ENCODE peak calls at places on chromosomes 5 and 9, in six cellular contexts. K is sigmoid colon, T is H1, W is suprapubic skin, M is stomach, P is endothelial cell of umbilical vein. B is an unnamed sample.

GRCh38 chr5:172114875-172115422 is 73.1 kb downstream of the STK10 start:
- DNase-seq in W (no peak), K (no peak), T (no peak), P (no peak), M (peak; percentile 43), B (no peak)

GRCh38 chr9:16591092-16591491 is 279.4 kb downstream of the BNC2 start:
- DNase-seq in K (no peak), T (no peak), M (no peak), W (no peak), P (no peak), B (no peak)

GRCh38 chr9:134187821-134188420 is 23.6 kb upstream of the RNU6ATAC start:
- DNase-seq in W (peak; percentile 79), K (peak; percentile 55), P (no peak), T (no peak), M (no peak), B (no peak)

GRCh38 chr5:95712347-95712958 is 18.7 kb upstream of the RHOBTB3 start:
- DNase-seq in W (no peak), P (peak; percentile 49), K (no peak), T (no peak), M (no peak), B (peak; percentile 56)

GRCh38 chr5:93995126-93995621 is 253.8 kb upstream of the POU5F2 start:
- DNase-seq in W (no peak), M (no peak), P (no peak), T (no peak), K (no peak), B (no peak)

GRCh38 chr5:178554311-178554710 is 35.9 kb downstream of the COL23A1 start:
- DNase-seq in T (no peak), K (no peak), W (no peak), P (no peak), M (no peak), B (no peak)

GRCh38 chr5:435156-435790 is 7.7 kb upstream of the EXOC3 start:
- DNase-seq in K (peak; percentile 53), W (peak; percentile 69), P (no peak), M (no peak), T (no peak), B (no peak)

GRCh38 chr9:88949425-88949824 is 41.8 kb upstream of the S1PR3 start:
- DNase-seq in K (peak; percentile 78), P (peak; percentile 81), W (no peak), T (no peak), M (peak; percentile 30), B (no peak)

GRCh38 chr5:88671808-88672499 is 211.0 kb downstream of the MEF2C start:
- DNase-seq in M (no peak), T (no peak), K (no peak), W (no peak), P (no peak), B (no peak)

GRCh38 chr5:133663380-133664054 is 51.2 kb upstream of the FSTL4 start:
- DNase-seq in T (no peak), P (no peak), W (no peak), M (no peak), K (no peak), B (no peak)

GRCh38 chr9:129110740-129111142 is at the start of gene CRAT:
- DNase-seq in K (peak; percentile 99), P (peak; percentile 91), W (peak; percentile 99), M (peak; percentile 98), T (peak; percentile 84), B (peak; percentile 99)

GRCh38 chr9:72533322-72533721 is 11.9 kb downstream of the TMC1 start:
- DNase-seq in W (no peak), M (no peak), K (peak; percentile 72), T (no peak), P (peak; percentile 39), B (no peak)

GRCh38 chr5:24222866-24223265 is 421.9 kb downstream of the CDH10 start:
- DNase-seq in P (no peak), W (no peak), T (no peak), K (no peak), M (no peak), B (no peak)

GRCh38 chr5:173354645-173355044 is 26.4 kb upstream of the STC2 start:
- DNase-seq in T (no peak), K (no peak), W (no peak), M (no peak), P (no peak), B (no peak)

GRCh38 chr9:137095664-137096517 is 9.1 kb downstream of the MAN1B1 start:
- DNase-seq in T (no peak), M (peak; percentile 46), K (no peak), W (no peak), P (no peak), B (no peak)

GRCh38 chr9:5364294-5364990 is 24.8 kb upstream of the RLN1 start:
- DNase-seq in W (no peak), P (peak; percentile 35), K (no peak), M (no peak), T (no peak), B (no peak)

GRCh38 chr5:11588803-11589202 is 315.4 kb downstream of the CTNND2 start:
- DNase-seq in K (no peak), W (no peak), P (no peak), T (peak; percentile 13), M (no peak), B (no peak)

GRCh38 chr5:34991486-34992238 is 56.1 kb downstream of the AGXT2 start:
- DNase-seq in P (no peak), K (no peak), M (no peak), W (no peak), T (no peak), B (no peak)

GRCh38 chr9:87592554-87593394 is 95.1 kb downstream of the DAPK1 start:
- DNase-seq in M (peak; percentile 72), P (no peak), K (peak; percentile 84), W (no peak), T (no peak), B (no peak)

GRCh38 chr9:130204341-130204740 is 32.1 kb downstream of the NCS1 start:
- DNase-seq in T (no peak), M (no peak), W (no peak), K (no peak), P (no peak), B (no peak)

GRCh38 chr5:130289132-130290088 is 385.1 kb downstream of the CHSY3 start:
- DNase-seq in P (no peak), M (no peak), K (no peak), W (no peak), T (no peak), B (peak; percentile 27)

GRCh38 chr9:93965830-93966577 is 10.8 kb upstream of the BARX1 start:
- DNase-seq in T (no peak), M (peak; percentile 73), K (no peak), W (peak; percentile 74), P (no peak), B (no peak)

GRCh38 chr5:1018596-1018995 is 10.0 kb downstream of the NKD2 start:
- DNase-seq in M (no peak), T (no peak), P (no peak), K (peak; percentile 53), W (no peak), B (no peak)

GRCh38 chr5:32710335-32710858 is 724 bp upstream of the NPR3 start:
- DNase-seq in W (no peak), M (no peak), T (no peak), P (peak; percentile 24), K (peak; percentile 72), B (no peak)

GRCh38 chr9:90802534-90802933 is 915 bp downstream of the SYK start:
- DNase-seq in T (no peak), P (no peak), K (no peak), M (no peak), W (no peak), B (no peak)

GRCh38 chr9:3948826-3949578 is 350.9 kb downstream of the GLIS3 start:
- DNase-seq in M (no peak), T (no peak), P (no peak), K (no peak), W (no peak), B (peak; percentile 8)

GRCh38 chr5:18091758-18092157 is 457.5 kb downstream of the TAF11L14 start:
- DNase-seq in K (no peak), T (no peak), W (no peak), M (no peak), P (no peak), B (no peak)

GRCh38 chr5:34616665-34617064 is 39.5 kb upstream of the RAI14 start:
- DNase-seq in M (no peak), K (no peak), P (no peak), T (no peak), W (no peak), B (no peak)

GRCh38 chr9:28471261-28471660 is 898.0 kb upstream of the C9orf72 start:
- DNase-seq in T (no peak), M (no peak), W (no peak), K (no peak), P (no peak), B (no peak)

GRCh38 chr9:136943291-136944093 is 1.0 kb downstream of the FBXW5 start:
- DNase-seq in M (peak; percentile 50), T (no peak), P (no peak), K (peak; percentile 64), W (peak; percentile 76), B (peak; percentile 91)

GRCh38 chr5:58094031-58094430 is 365.9 kb downstream of the PLK2 start:
- DNase-seq in K (no peak), W (no peak), P (no peak), T (no peak), M (no peak), B (no peak)

GRCh38 chr5:76326559-76327351 is 76.3 kb upstream of the IQGAP2 start:
- DNase-seq in K (no peak), T (no peak), P (no peak), M (no peak), W (no peak), B (no peak)
- TF ChIP-seq POLR2A in K (no peak), T (no peak), P (no peak), M (no peak), W (no peak), B (no peak)

GRCh38 chr5:139658928-139659667 is 10.9 kb downstream of the CXXC5 start:
- DNase-seq in T (no peak), M (peak; percentile 57), W (no peak), P (peak; percentile 48), K (no peak), B (peak; percentile 77)
- TF ChIP-seq POLR2A in T (no peak), M (no peak), W (no peak), P (no peak), K (no peak), B (peak; percentile 18)

GRCh38 chr5:140639093-140639821 is at the start of gene TMCO6:
- DNase-seq in K (peak; percentile 99), W (peak; percentile 99), P (peak; percentile 96), T (peak; percentile 86), M (peak; percentile 98), B (peak; percentile 65)
- TF ChIP-seq POLR2A in K (peak; percentile 59), W (no peak), P (peak; percentile 89), T (no peak), M (no peak), B (peak; percentile 75)

DNA sequence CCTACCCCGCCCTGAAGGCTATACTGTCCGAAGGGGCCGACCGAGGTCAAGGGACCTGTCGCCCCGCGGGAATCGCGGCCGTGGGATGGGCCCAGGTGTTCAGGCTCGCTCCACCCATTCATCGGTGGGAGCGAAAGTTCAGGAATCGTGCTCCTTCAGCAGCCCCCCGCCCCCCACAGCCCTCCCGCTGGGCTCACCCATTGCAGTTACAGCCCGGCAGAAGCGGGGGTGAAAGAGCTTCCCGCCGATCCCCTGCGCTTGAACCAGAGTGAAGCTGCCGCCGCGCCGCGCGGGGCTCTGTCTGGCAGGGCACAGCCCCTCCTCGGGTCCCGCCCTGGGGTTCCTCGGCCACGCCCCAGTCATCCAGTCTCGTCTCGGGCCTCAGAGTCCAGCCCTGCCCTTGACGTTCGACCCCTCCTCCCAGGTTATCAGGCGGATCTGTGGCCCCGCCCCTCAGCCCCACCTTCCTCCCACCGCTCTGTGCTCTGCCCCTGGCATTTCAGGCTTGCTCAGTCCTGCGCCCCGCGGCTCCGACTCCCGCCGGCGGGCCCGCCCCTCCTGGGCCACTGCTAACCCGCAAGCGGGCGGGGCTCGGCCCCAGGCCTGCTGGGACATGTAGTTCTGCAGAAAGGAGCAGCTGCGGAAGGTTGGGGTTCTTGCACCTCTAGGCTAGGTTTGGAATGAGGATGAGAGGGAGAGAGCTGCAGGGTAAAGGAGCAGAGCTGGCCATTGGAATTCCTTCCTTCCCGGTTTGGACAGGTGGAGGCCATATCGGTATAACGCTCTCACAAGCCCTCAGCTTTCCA is at the start of gene MYORG:
- DNase-seq in T (peak; percentile 98), M (peak; percentile 98), P (peak; percentile 84), K (peak; percentile 96), W (peak; percentile 93), B (peak; percentile 95)
- TF ChIP-seq POLR2A in T (no peak), M (peak; percentile 78), P (no peak), K (peak; percentile 94), W (peak; percentile 40), B (peak; percentile 34)